ENCODE peak calls at places on chromosomes 1 and 21, in ten cellular contexts. K, I, S, A, B, D, W, Z, X and G are unnamed samples.

GRCh38 chr1:58741689-58742553 is 41.9 kb downstream of the JUN start:
- DNase-seq in S (no peak), Z (no peak), D (no peak), K (no peak), I (no peak), X (no peak), W (no peak), B (no peak), A (no peak), G (no peak)

GRCh38 chr1:160777486-160778089 is 18.4 kb upstream of the LY9 start:
- DNase-seq in A (peak; percentile 68), D (peak; percentile 21), X (peak; percentile 36), S (no peak), I (no peak), K (no peak), B (no peak), Z (peak; percentile 66), W (no peak), G (no peak)

GRCh38 chr1:149979972-149980548 is 30.5 kb downstream of the OTUD7B start:
- DNase-seq in B (no peak), I (no peak), Z (no peak), A (no peak), X (no peak), W (no peak), S (no peak), K (no peak), D (no peak), G (no peak)

GRCh38 chr1:181655756-181656155 is 172.4 kb downstream of the CACNA1E start:
- DNase-seq in A (no peak), I (peak; percentile 58), B (no peak), D (no peak), W (no peak), Z (no peak), X (peak; percentile 36), S (no peak), K (no peak), G (no peak)

GRCh38 chr21:42195378-42196031 is 23.4 kb upstream of the ABCG1 start:
- DNase-seq in D (no peak), K (peak; percentile 30), Z (no peak), A (no peak), B (no peak), S (no peak), I (peak; percentile 87), W (peak; percentile 10), X (no peak), G (peak; percentile 72)

GRCh38 chr1:165162671-165163241 is 193.8 kb downstream of the LMX1A start:
- DNase-seq in X (peak; percentile 87), Z (peak; percentile 15), B (no peak), S (no peak), I (no peak), D (peak; percentile 6), A (no peak), K (no peak), W (no peak), G (peak; percentile 75)

GRCh38 chr1:239761509-239761908 is 330.2 kb upstream of the FMN2 start:
- DNase-seq in D (peak; percentile 17), W (no peak), X (no peak), K (no peak), I (no peak), Z (no peak), B (no peak), S (no peak), A (no peak), G (no peak)

GRCh38 chr1:40399984-40400704 is 26.6 kb downstream of the SMAP2 start:
- DNase-seq in A (no peak), D (no peak), B (no peak), I (no peak), X (no peak), S (no peak), Z (no peak), K (no peak), W (no peak), G (no peak)

DNA sequence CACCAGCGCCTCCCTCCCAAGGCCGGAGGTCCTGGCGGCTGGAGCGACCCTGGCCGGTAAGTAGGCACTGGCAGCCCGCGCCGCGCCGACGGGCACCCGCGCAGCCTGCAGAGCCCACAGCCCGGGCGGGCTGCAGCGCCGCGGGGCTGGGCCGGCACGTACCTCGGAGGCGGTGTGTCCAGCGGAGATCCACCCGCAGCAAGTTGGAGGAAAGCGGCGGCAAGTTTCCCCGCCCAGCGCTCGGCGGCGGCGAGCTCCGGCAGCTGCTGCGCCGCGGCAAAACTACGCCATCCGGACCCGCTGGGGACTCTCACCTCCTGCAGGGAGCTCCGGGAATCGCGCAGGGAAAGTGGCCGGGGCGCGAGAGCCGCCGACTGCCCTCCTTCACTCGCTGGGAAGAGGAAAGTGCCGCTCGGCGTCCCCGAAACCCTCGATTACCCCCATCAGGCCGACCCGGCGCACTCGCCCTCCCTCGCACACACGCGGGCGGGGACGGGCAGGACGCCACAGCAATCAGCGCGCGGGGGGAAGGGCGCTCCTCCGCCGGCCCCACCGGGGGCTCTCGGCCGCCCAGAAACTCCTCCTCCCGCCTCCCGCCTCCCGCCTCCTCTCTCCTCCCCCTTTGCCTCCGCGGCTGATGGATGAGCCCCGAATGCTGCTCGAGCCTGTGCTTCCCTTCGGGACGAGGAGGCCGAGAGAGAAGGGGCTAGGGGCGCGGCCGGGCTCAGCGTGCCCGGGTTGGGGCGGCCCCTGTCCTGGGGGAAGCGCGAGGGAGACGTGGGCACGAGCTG is at the start of gene TGFBR3:
- DNase-seq in Z (peak; percentile 90), I (peak; percentile 96), S (peak; percentile 96), B (peak; percentile 57), D (peak; percentile 85), A (peak; percentile 75), K (peak; percentile 93), W (peak; percentile 87), X (peak; percentile 66), G (no peak)
- TF ChIP-seq CTCF in Z (peak; percentile 29), I (peak; percentile 47), S (peak; percentile 58), B (peak; percentile 35), D (peak; percentile 40), A (peak; percentile 62), K (peak; percentile 26), W (peak; percentile 59), X (peak; percentile 74), G (peak; percentile 15)

DNA sequence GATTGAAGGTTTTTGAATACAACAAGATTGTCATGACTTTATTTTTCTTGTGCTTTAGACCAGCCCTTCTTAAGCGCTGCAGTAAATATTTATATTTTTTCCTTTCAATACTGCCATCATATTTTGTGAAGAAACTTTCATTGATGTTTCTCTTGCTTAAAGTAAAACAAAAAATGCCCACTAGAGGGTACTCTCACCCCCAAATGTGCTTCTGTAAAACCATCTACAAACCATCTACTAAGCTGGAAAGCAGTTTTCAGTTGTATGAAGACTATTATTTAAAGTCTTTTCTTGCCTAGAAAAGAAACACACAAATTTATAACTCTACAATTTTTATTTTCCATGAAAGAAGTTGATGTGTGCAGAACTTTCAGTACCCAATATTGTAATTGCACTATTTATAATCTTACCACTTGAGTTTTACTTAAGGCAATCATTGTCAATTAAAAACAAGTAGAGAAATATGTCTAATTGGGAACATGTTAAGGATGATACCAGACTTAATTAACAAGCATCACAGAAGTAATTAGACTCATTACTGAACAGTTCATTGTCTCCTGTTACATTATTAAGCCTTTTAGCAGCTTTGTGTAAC is 10.7 kb downstream of the LEPR start:
- DNase-seq in Z (peak; percentile 44), I (peak; percentile 74), A (no peak), K (no peak), W (no peak), D (peak; percentile 47), X (no peak), S (no peak), B (no peak), G (no peak)
- H3K27ac ChIP-seq in Z (no peak overlapping the region), I (no peak overlapping the region), A (no peak overlapping the region), K (no peak overlapping the region), W (no peak overlapping the region), D (peak overlapping the region; percentile 77), X (no peak overlapping the region), S (no peak overlapping the region), B (no peak overlapping the region), G (no peak overlapping the region)

DNA sequence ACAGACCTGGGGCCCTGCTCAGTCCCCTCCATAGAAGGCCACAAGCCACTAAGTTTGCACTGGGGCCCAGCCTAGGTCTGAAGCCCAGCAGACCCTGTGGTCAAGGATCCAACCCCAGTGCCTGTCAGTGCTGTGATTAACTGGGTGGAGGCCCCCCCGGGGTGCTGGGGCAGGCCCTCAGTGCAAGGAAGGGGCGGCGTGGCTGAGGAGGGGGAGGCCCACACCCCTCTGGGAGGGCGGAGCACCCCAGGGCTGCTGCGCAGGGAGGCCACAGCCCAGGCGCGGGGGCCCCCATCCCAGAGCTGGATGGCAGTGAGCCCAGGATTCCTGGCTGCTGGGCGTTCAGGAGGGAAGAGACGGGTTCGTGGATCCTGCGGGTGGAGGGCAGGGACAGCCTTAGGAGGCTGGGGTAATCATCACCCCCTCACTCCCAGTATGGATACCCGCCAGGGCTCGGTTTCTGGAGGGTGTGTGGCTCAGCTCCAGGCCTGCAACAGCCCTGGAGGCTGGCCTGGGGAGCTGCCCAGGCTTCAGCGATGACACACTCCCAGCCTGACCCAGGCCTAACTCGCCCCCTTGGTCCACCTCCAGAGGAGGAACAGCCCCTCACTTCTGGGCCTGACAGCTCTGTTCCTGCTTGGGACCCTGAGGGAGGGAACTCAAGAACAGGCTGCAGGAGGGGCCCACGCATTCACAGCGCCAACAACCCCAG is 884 bp downstream of the GJC2 start:
- DNase-seq in B (no peak), A (no peak), D (peak; percentile 44), W (peak; percentile 65), Z (no peak), X (no peak), I (peak; percentile 97), S (no peak), K (peak; percentile 70), G (no peak)
- TF ChIP-seq CTCF in B (no peak), A (no peak), D (no peak), W (no peak), Z (no peak), X (no peak), I (no peak), S (no peak), K (no peak), G (no peak)

GRCh38 chr21:16587141-16587570 is 857.4 kb downstream of the USP25 start:
- DNase-seq in D (peak; percentile 48), Z (no peak), W (peak; percentile 32), A (peak; percentile 60), I (peak; percentile 77), K (peak; percentile 32), B (no peak), S (peak; percentile 84), X (peak; percentile 81), G (no peak)

GRCh38 chr21:16588433-16588860 is 858.7 kb downstream of the USP25 start:
- DNase-seq in Z (peak; percentile 75), W (peak; percentile 49), D (peak; percentile 76), X (peak; percentile 85), I (peak; percentile 77), B (no peak), S (peak; percentile 56), A (peak; percentile 31), K (peak; percentile 45), G (no peak)

GRCh38 chr21:16589046-16589445 is 859.3 kb downstream of the USP25 start:
- DNase-seq in A (no peak), W (no peak), X (no peak), K (no peak), B (no peak), I (no peak), Z (no peak), S (no peak), D (no peak), G (no peak)

GRCh38 chr21:16589499-16589898 is 859.7 kb downstream of the USP25 start:
- DNase-seq in B (no peak), D (no peak), K (no peak), A (no peak), Z (no peak), S (no peak), I (no peak), W (no peak), X (no peak), G (no peak)

DNA sequence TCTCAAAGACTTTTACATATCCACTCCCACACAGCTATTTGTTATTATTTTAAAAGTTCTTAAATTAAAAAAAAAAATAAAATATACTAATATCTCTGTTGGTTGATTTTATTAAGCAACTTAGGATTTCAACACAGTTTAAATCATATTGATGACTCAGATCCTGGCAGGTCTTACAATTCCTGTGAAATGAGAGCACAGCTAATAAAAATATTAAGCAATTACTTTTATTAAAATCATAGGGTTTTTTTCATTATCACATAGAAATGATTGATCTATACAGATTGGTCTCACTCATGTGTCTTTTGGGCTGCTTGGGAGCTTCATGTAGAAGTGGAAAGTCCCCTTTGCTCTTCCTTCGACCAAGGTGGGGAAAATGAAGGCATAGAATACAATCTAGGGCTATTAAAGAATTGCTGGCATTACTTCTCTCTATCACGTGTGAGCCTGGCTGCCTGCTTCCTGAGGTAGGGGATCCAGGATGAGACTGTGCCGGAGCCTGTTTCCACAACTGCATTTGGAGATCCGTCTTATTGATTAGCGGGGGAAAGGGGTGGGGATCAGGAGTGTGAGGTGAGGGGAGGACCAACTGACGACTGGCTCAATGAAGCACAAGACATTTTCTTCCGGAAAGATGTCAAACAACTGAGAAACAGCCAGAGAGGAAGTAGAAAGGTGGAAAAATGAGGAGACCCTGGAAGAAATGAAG is 858.0 kb downstream of the USP25 start:
- DNase-seq in W (no peak), A (no peak), K (no peak), I (peak; percentile 94), S (no peak), B (no peak), Z (peak; percentile 12), D (peak; percentile 52), X (peak; percentile 74), G (no peak)
- H3K27ac ChIP-seq in W (peak overlapping the region; percentile 92), A (peak overlapping the region; percentile 50), K (peak overlapping the region; percentile 39), I (peak overlapping the region; percentile 85), S (peak overlapping the region; percentile 44), B (no peak overlapping the region), Z (no peak overlapping the region), D (peak overlapping the region; percentile 63), X (peak overlapping the region; percentile 56), G (peak overlapping the region; percentile 80)